ENCODE peak calls at places on chromosomes 5 and 9, in nine cellular contexts. I, J, B, G, Q, M, W, X and P are unnamed samples.

GRCh38 chr5:68320094-68320986 is 104.8 kb downstream of the PIK3R1 start:
- DNase-seq in I (no peak), J (no peak), B (peak; percentile 7), G (no peak), Q (no peak), M (no peak), W (no peak), X (peak; percentile 11), P (no peak)

GRCh38 chr5:91072891-91073290 is 310.2 kb downstream of the ARRDC3 start:
- DNase-seq in I (no peak), J (peak; percentile 85), B (peak; percentile 51), G (no peak), Q (no peak), M (no peak), W (no peak), X (no peak), P (no peak)

GRCh38 chr9:133333011-133333410 is 3.0 kb downstream of the SURF6 start:
- DNase-seq in I (no peak), J (no peak), B (no peak), G (no peak), Q (no peak), M (no peak), W (no peak), X (no peak), P (no peak)

GRCh38 chr9:113375057-113376023 is 1.4 kb downstream of the HDHD3 start:
- DNase-seq in I (no peak), J (no peak), B (peak; percentile 10), G (no peak), Q (no peak), M (no peak), W (no peak), X (no peak), P (no peak)

GRCh38 chr5:174827521-174827920 is 103.1 kb downstream of the MSX2 start:
- DNase-seq in I (no peak), J (peak; percentile 73), B (no peak), G (no peak), Q (no peak), M (no peak), W (no peak), X (no peak), P (no peak)

GRCh38 chr9:17531642-17532254 is 47.1 kb upstream of the SH3GL2 start:
- DNase-seq in I (peak; percentile 42), J (peak; percentile 32), B (peak; percentile 60), G (peak; percentile 81), Q (no peak), M (peak; percentile 4), W (peak; percentile 51), X (peak; percentile 32), P (peak; percentile 79)

GRCh38 chr9:125446581-125447094 is 185.0 kb downstream of the GAPVD1 start:
- DNase-seq in I (no peak), J (no peak), B (no peak), G (peak; percentile 73), Q (no peak), M (no peak), W (peak; percentile 28), X (no peak), P (peak; percentile 96)

GRCh38 chr9:123637940-123638634 is 282.1 kb downstream of the CRB2 start:
- DNase-seq in I (peak; percentile 64), J (peak; percentile 20), B (no peak), G (no peak), Q (no peak), M (no peak), W (peak; percentile 44), X (no peak), P (no peak)

DNA sequence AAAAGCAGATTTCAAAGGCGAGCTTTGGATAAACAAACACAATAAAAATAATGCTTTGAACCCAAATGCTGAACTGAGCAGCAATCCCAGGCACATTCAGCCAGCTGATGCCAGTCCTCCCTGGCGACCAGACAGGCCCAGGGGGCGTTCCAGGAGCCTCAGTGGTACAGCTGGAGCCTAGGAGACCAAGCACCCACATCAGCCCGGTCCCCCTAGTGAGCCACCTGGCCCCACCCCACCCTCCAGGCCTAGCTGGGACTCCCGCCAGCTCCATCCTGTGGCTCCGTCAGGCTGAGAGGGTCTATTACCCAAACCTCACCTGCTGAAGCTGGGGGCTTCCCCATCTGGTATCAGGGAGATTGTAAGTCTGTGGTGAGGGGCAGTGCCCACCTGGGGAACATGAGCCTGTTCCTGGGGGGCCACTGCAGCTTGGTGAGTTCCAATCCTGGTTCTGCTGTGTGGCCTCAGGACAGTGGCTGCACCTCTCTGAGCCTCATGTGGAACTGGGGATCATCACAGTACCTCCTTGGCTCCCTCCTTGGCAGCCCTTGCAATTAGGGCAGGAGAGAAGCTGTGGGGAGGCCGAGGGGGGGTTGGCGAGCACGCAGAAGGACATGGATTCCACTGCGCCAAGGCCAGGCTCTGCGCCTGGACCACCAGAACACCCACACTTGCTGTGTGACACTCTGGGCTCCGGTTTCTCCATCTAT is 16.7 kb downstream of the C9orf50 start:
- DNase-seq in I (no peak), J (no peak), B (no peak), G (no peak), Q (no peak), M (no peak), W (no peak), X (no peak), P (no peak)
- H3K9ac ChIP-seq in I (no peak overlapping the region), J (no peak overlapping the region), B (no peak overlapping the region), G (no peak overlapping the region), Q (no peak overlapping the region), M (no peak overlapping the region), W (peak overlapping the region; percentile 13), X (peak overlapping the region; percentile 6), P (no peak overlapping the region)

DNA sequence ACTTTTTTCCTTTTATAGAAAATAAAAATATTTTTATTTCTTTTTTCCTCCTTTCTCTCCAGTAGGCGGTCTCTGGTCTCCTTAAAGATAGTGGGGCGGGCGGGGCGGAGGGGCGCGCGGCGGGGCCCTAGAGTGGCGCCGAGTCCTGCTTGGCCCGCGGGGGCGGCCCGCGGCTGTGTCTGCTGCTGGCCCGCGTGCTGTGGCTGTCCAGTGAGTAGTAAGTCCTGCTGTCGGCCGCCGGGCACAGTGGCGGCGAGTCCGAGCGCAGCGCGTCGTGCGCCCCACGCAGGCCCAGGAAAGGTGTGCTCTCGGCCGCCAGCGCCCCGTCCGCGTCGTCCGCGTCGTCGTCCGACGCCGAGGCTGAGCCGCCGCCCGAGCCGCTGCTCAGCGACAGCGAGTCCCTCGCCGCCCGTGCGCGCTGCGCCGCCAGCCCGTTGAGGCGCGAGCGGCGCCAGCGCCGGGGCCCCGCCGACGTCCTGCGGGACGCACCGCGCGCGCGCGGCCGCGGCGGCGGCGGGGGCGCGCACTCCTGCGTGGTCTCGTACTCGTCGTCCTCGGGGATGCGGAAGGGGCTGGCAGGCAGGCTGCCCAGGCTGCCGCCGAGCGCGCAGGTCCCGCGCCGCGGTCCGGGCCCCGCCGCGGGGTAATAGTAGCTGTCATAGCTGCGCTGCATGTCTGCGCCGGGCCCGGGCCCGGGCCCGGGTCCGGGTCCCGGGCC is 52.3 kb downstream of the PSD2 start:
- DNase-seq in I (peak; percentile 38), J (peak; percentile 40), B (no peak), G (peak; percentile 82), Q (no peak), M (no peak), W (peak; percentile 60), X (no peak), P (peak; percentile 82)
- H3K9ac ChIP-seq in I (no peak overlapping the region), J (no peak overlapping the region), B (no peak overlapping the region), G (no peak overlapping the region), Q (no peak overlapping the region), M (no peak overlapping the region), W (peak overlapping the region; percentile 51), X (no peak overlapping the region), P (peak overlapping the region; percentile 64)

GRCh38 chr5:57680686-57681085 is 198.1 kb upstream of the ACTBL2 start:
- DNase-seq in I (no peak), J (no peak), B (no peak), G (no peak), Q (no peak), M (no peak), W (no peak), X (no peak), P (no peak)
- H3K9ac ChIP-seq in I (no peak overlapping the region), J (no peak overlapping the region), B (no peak overlapping the region), G (no peak overlapping the region), Q (no peak overlapping the region), M (no peak overlapping the region), W (no peak overlapping the region), X (no peak overlapping the region), P (no peak overlapping the region)

GRCh38 chr9:77023726-77024125 is 4.3 kb downstream of the FOXB2 start:
- DNase-seq in I (no peak), J (no peak), B (no peak), G (no peak), Q (no peak), M (no peak), W (no peak), X (no peak), P (no peak)

GRCh38 chr9:77020438-77021264 is 1.2 kb downstream of the FOXB2 start:
- DNase-seq in I (no peak), J (no peak), B (no peak), G (peak; percentile 78), Q (no peak), M (no peak), W (peak; percentile 18), X (no peak), P (no peak)

GRCh38 chr9:77021289-77021927 is 2.0 kb downstream of the FOXB2 start:
- DNase-seq in I (no peak), J (no peak), B (no peak), G (no peak), Q (no peak), M (no peak), W (peak; percentile 16), X (no peak), P (no peak)

GRCh38 chr9:77022783-77023440 is 3.5 kb downstream of the FOXB2 start:
- DNase-seq in I (no peak), J (no peak), B (no peak), G (peak; percentile 89), Q (no peak), M (no peak), W (peak; percentile 74), X (no peak), P (no peak)

DNA sequence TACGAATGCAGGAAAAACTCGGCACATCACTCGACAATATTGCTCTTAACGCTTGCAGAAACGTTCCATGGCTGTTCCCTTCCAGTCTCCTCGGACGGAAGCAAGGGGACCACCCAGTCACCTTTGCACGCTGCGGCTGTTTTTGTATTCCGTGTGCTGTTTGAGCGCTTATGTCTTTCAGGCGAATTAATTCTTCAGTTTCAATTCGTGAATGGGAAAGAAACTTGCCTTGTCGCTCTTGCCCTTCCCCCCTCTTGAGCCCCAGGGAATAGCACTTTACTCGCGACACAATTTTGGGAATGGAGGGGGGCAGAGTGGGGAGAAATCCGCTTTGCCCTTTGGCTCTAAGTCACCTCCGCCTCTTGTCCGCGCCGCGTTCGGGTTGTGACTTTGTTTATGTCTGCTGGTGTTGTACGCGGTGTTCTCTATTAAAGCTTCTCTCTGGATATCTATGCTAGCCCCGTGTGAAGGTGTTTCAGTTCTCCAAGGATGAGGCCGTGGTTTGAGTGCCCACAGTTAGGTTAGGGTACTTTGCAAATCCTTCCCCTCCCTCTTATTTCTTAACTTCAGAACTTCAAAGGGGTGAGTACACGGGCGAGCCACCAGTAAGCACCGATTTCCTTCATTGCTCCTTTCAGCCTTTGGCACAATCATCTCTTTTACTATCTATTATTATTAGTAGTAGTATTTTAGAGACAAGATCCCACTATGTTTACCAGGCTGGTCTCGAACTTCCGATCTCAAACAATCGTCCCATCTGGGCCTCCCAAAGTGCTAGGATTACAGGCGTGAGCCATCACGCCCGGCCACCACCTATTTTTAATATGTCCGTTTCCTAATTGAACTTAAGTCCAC is 2.7 kb downstream of the FOXB2 start:
- DNase-seq in I (no peak), J (no peak), B (no peak), G (no peak), Q (no peak), M (no peak), W (peak; percentile 27), X (no peak), P (no peak)
- H3K9ac ChIP-seq in I (no peak overlapping the region), J (no peak overlapping the region), B (no peak overlapping the region), G (no peak overlapping the region), Q (no peak overlapping the region), M (no peak overlapping the region), W (no peak overlapping the region), X (no peak overlapping the region), P (no peak overlapping the region)